ENCODE peak calls at places on chromosomes 5 and 9, in ten cellular contexts. One of them, this sample, is unnamed. For H3K36me3 and H3K27me3, the result is how much of the 10 kb centered on the place peaks cover.

GRCh38 chr5:140842798-140843733 is 2.1 kb downstream of the PCDHA8 start:
- DNase-seq in SJSA1: no peak
- DNase-seq in GM06990: no peak
- DNase-seq in Peyer's patch: no peak
- DNase-seq in breast epithelium: no peak
- DNase-seq in transverse colon: no peak
- DNase-seq in stomach: no peak
- DNase-seq in heart left ventricle: no peak
- DNase-seq in heart right ventricle: no peak
- DNase-seq in neuronal stem cell: no peak
- DNase-seq in this sample: no peak

GRCh38 chr9:115891929-115892328 is 261.7 kb upstream of the PAPPA start:
- DNase-seq in SJSA1: no peak
- DNase-seq in GM06990: no peak
- DNase-seq in Peyer's patch: no peak
- DNase-seq in breast epithelium: no peak
- DNase-seq in transverse colon: no peak
- DNase-seq in stomach: no peak
- DNase-seq in heart left ventricle: no peak
- DNase-seq in heart right ventricle: no peak
- DNase-seq in neuronal stem cell: no peak
- DNase-seq in this sample: no peak

GRCh38 chr9:121169094-121169601 is 32.5 kb downstream of the RAB14 start:
- DNase-seq in SJSA1: no peak
- DNase-seq in GM06990: no peak
- DNase-seq in Peyer's patch: no peak
- DNase-seq in breast epithelium: no peak
- DNase-seq in transverse colon: no peak
- DNase-seq in stomach: no peak
- DNase-seq in heart left ventricle: no peak
- DNase-seq in heart right ventricle: no peak
- DNase-seq in neuronal stem cell: no peak
- DNase-seq in this sample: no peak

GRCh38 chr5:39132792-39133191 is 58.6 kb upstream of the RICTOR start:
- DNase-seq in SJSA1: no peak
- DNase-seq in GM06990: no peak
- DNase-seq in Peyer's patch: no peak
- DNase-seq in breast epithelium: no peak
- DNase-seq in transverse colon: no peak
- DNase-seq in stomach: no peak
- DNase-seq in heart left ventricle: no peak
- DNase-seq in heart right ventricle: no peak
- DNase-seq in neuronal stem cell: no peak
- DNase-seq in this sample: no peak

GRCh38 chr9:14260101-14260500 is 53.8 kb downstream of the NFIB start:
- DNase-seq in SJSA1: no peak
- DNase-seq in GM06990: no peak
- DNase-seq in Peyer's patch: no peak
- DNase-seq in breast epithelium: no peak
- DNase-seq in transverse colon: no peak
- DNase-seq in stomach: no peak
- DNase-seq in heart left ventricle: no peak
- DNase-seq in heart right ventricle: no peak
- DNase-seq in neuronal stem cell: no peak
- DNase-seq in this sample: no peak

GRCh38 chr5:79236364-79236969 is 536 bp downstream of the JMY start:
- DNase-seq in SJSA1: no peak
- DNase-seq in GM06990: peak
- DNase-seq in Peyer's patch: no peak
- DNase-seq in breast epithelium: peak
- DNase-seq in transverse colon: no peak
- DNase-seq in stomach: no peak
- DNase-seq in heart left ventricle: no peak
- DNase-seq in heart right ventricle: peak
- DNase-seq in neuronal stem cell: peak
- DNase-seq in this sample: no peak

GRCh38 chr5:17157916-17158529 is 59.4 kb upstream of the BASP1 start:
- DNase-seq in SJSA1: no peak
- DNase-seq in GM06990: no peak
- DNase-seq in Peyer's patch: no peak
- DNase-seq in breast epithelium: no peak
- DNase-seq in transverse colon: peak
- DNase-seq in stomach: no peak
- DNase-seq in heart left ventricle: no peak
- DNase-seq in heart right ventricle: no peak
- DNase-seq in neuronal stem cell: no peak
- DNase-seq in this sample: no peak

GRCh38 chr9:121634800-121635261 is 16.6 kb upstream of the DAB2IP start:
- DNase-seq in SJSA1: no peak
- DNase-seq in GM06990: no peak
- DNase-seq in Peyer's patch: no peak
- DNase-seq in breast epithelium: no peak
- DNase-seq in transverse colon: no peak
- DNase-seq in stomach: no peak
- DNase-seq in heart left ventricle: no peak
- DNase-seq in heart right ventricle: no peak
- DNase-seq in neuronal stem cell: peak
- DNase-seq in this sample: no peak

GRCh38 chr5:177390363-177391300 is 6.4 kb downstream of the SLC34A1 start:
- DNase-seq in SJSA1: peak
- DNase-seq in GM06990: peak
- DNase-seq in Peyer's patch: peak
- DNase-seq in breast epithelium: peak
- DNase-seq in transverse colon: peak
- DNase-seq in stomach: peak
- DNase-seq in heart left ventricle: peak
- DNase-seq in heart right ventricle: peak
- DNase-seq in neuronal stem cell: peak
- DNase-seq in this sample: peak

GRCh38 chr9:89171693-89172092 is 6.9 kb downstream of the SHC3 start:
- DNase-seq in SJSA1: no peak
- DNase-seq in GM06990: no peak
- DNase-seq in Peyer's patch: no peak
- DNase-seq in breast epithelium: no peak
- DNase-seq in transverse colon: no peak
- DNase-seq in stomach: no peak
- DNase-seq in heart left ventricle: no peak
- DNase-seq in heart right ventricle: no peak
- DNase-seq in neuronal stem cell: no peak
- DNase-seq in this sample: no peak

GRCh38 chr5:145130996-145131395 is 704.1 kb downstream of the PRELID2 start:
- DNase-seq in SJSA1: no peak
- DNase-seq in GM06990: no peak
- DNase-seq in Peyer's patch: no peak
- DNase-seq in breast epithelium: no peak
- DNase-seq in transverse colon: no peak
- DNase-seq in stomach: no peak
- DNase-seq in heart left ventricle: no peak
- DNase-seq in heart right ventricle: no peak
- DNase-seq in neuronal stem cell: no peak
- DNase-seq in this sample: no peak

GRCh38 chr9:37424686-37425297 is 2.3 kb downstream of the GRHPR start:
- DNase-seq in SJSA1: no peak
- DNase-seq in GM06990: no peak
- DNase-seq in Peyer's patch: no peak
- DNase-seq in breast epithelium: no peak
- DNase-seq in transverse colon: no peak
- DNase-seq in stomach: no peak
- DNase-seq in heart left ventricle: no peak
- DNase-seq in heart right ventricle: no peak
- DNase-seq in neuronal stem cell: no peak
- DNase-seq in this sample: no peak

GRCh38 chr5:1943481-1943880 is 60.8 kb upstream of the IRX4 start:
- DNase-seq in SJSA1: no peak
- DNase-seq in GM06990: no peak
- DNase-seq in Peyer's patch: no peak
- DNase-seq in breast epithelium: no peak
- DNase-seq in transverse colon: no peak
- DNase-seq in stomach: no peak
- DNase-seq in heart left ventricle: no peak
- DNase-seq in heart right ventricle: no peak
- DNase-seq in neuronal stem cell: no peak
- DNase-seq in this sample: no peak

GRCh38 chr9:134571946-134572914 is 69.4 kb upstream of the COL5A1 start:
- DNase-seq in SJSA1: peak
- DNase-seq in GM06990: peak
- DNase-seq in Peyer's patch: peak
- DNase-seq in breast epithelium: no peak
- DNase-seq in transverse colon: no peak
- DNase-seq in stomach: peak
- DNase-seq in heart left ventricle: no peak
- DNase-seq in heart right ventricle: no peak
- DNase-seq in neuronal stem cell: no peak
- DNase-seq in this sample: no peak

GRCh38 chr5:6449465-6450158 is 953 bp downstream of the UBE2QL1 start:
- DNase-seq in SJSA1: peak
- DNase-seq in GM06990: no peak
- DNase-seq in Peyer's patch: no peak
- DNase-seq in breast epithelium: no peak
- DNase-seq in transverse colon: no peak
- DNase-seq in stomach: no peak
- DNase-seq in heart left ventricle: no peak
- DNase-seq in heart right ventricle: no peak
- DNase-seq in neuronal stem cell: no peak
- DNase-seq in this sample: no peak
- H3K36me3 ChIP-seq in SJSA1: under half
- H3K36me3 ChIP-seq in GM06990: under half
- H3K36me3 ChIP-seq in Peyer's patch: under half
- H3K36me3 ChIP-seq in breast epithelium: under half
- H3K36me3 ChIP-seq in transverse colon: under half
- H3K36me3 ChIP-seq in stomach: under half
- H3K36me3 ChIP-seq in heart left ventricle: under half
- H3K36me3 ChIP-seq in heart right ventricle: under half
- H3K36me3 ChIP-seq in neuronal stem cell: under half
- H3K36me3 ChIP-seq in this sample: under half

GRCh38 chr9:93821307-93821703 is 133.8 kb downstream of the BARX1 start:
- DNase-seq in SJSA1: no peak
- DNase-seq in GM06990: no peak
- DNase-seq in Peyer's patch: peak
- DNase-seq in breast epithelium: no peak
- DNase-seq in transverse colon: no peak
- DNase-seq in stomach: no peak
- DNase-seq in heart left ventricle: no peak
- DNase-seq in heart right ventricle: no peak
- DNase-seq in neuronal stem cell: no peak
- DNase-seq in this sample: no peak

GRCh38 chr9:93820667-93821306 is 134.4 kb downstream of the BARX1 start:
- DNase-seq in SJSA1: peak
- DNase-seq in GM06990: no peak
- DNase-seq in Peyer's patch: peak
- DNase-seq in breast epithelium: no peak
- DNase-seq in transverse colon: no peak
- DNase-seq in stomach: no peak
- DNase-seq in heart left ventricle: no peak
- DNase-seq in heart right ventricle: no peak
- DNase-seq in neuronal stem cell: no peak
- DNase-seq in this sample: no peak

GRCh38 chr9:93818237-93818636 is 136.9 kb downstream of the BARX1 start:
- DNase-seq in SJSA1: no peak
- DNase-seq in GM06990: no peak
- DNase-seq in Peyer's patch: no peak
- DNase-seq in breast epithelium: no peak
- DNase-seq in transverse colon: no peak
- DNase-seq in stomach: no peak
- DNase-seq in heart left ventricle: no peak
- DNase-seq in heart right ventricle: no peak
- DNase-seq in neuronal stem cell: no peak
- DNase-seq in this sample: no peak

GRCh38 chr9:93818795-93819472 is 136.2 kb downstream of the BARX1 start:
- DNase-seq in SJSA1: peak
- DNase-seq in GM06990: no peak
- DNase-seq in Peyer's patch: peak
- DNase-seq in breast epithelium: no peak
- DNase-seq in transverse colon: no peak
- DNase-seq in stomach: no peak
- DNase-seq in heart left ventricle: no peak
- DNase-seq in heart right ventricle: no peak
- DNase-seq in neuronal stem cell: no peak
- DNase-seq in this sample: no peak

GRCh38 chr9:93819905-93820304 is 135.2 kb downstream of the BARX1 start:
- DNase-seq in SJSA1: peak
- DNase-seq in GM06990: no peak
- DNase-seq in Peyer's patch: no peak
- DNase-seq in breast epithelium: no peak
- DNase-seq in transverse colon: no peak
- DNase-seq in stomach: no peak
- DNase-seq in heart left ventricle: no peak
- DNase-seq in heart right ventricle: no peak
- DNase-seq in neuronal stem cell: no peak
- DNase-seq in this sample: no peak
- H3K27me3 ChIP-seq in SJSA1: under half
- H3K27me3 ChIP-seq in GM06990: under half
- H3K27me3 ChIP-seq in Peyer's patch: under half
- H3K27me3 ChIP-seq in breast epithelium: under half
- H3K27me3 ChIP-seq in transverse colon: under half
- H3K27me3 ChIP-seq in stomach: under half
- H3K27me3 ChIP-seq in heart left ventricle: under half
- H3K27me3 ChIP-seq in heart right ventricle: half or more
- H3K27me3 ChIP-seq in neuronal stem cell: under half
- H3K27me3 ChIP-seq in this sample: under half

DNA sequence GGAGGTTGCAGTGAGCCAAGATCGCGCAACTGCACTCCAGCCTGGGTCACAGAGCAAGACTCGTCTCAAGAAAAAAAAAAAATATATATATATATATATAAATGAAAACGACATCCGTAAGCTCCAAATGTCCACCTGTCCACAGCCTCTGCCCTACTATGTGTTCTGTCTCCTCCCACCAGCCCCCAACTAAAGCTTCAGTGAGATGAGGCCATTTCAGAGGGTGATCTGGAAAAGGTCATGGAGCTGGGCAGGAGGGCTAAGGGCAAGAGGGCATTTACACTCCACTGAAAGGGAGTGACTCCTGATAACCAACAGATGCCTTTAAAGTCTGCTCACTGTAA is 2.4 kb downstream of the SPRY4 start:
- DNase-seq in SJSA1: no peak
- DNase-seq in GM06990: no peak
- DNase-seq in Peyer's patch: no peak
- DNase-seq in breast epithelium: no peak
- DNase-seq in transverse colon: no peak
- DNase-seq in stomach: no peak
- DNase-seq in heart left ventricle: no peak
- DNase-seq in heart right ventricle: no peak
- DNase-seq in neuronal stem cell: no peak
- DNase-seq in this sample: no peak
- H3K4me3 ChIP-seq in SJSA1: peak
- H3K4me3 ChIP-seq in GM06990: no peak
- H3K4me3 ChIP-seq in Peyer's patch: no peak
- H3K4me3 ChIP-seq in breast epithelium: peak
- H3K4me3 ChIP-seq in transverse colon: no peak
- H3K4me3 ChIP-seq in stomach: no peak
- H3K4me3 ChIP-seq in heart left ventricle: peak
- H3K4me3 ChIP-seq in heart right ventricle: peak
- H3K4me3 ChIP-seq in neuronal stem cell: peak
- H3K4me3 ChIP-seq in this sample: no peak

DNA sequence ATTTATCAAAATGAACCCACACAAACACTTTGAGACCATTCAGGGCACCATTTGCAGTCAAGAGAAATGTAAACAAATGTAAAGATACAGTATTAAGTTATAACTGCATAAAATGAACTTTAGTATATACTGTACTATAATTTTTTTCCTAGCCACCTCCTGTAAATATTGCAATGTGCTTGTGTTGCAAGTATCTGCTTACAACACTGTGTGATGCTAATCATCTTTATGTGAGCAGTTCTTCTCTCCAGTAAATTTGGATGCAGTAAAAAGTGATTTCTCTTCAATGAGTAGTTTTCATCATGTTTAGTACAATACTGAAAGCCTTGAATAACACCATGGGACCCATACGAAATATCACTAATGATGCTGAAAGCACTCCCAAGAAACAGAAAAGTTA is 9.4 kb downstream of the G3BP1 start:
- DNase-seq in SJSA1: no peak
- DNase-seq in GM06990: no peak
- DNase-seq in Peyer's patch: no peak
- DNase-seq in breast epithelium: no peak
- DNase-seq in transverse colon: no peak
- DNase-seq in stomach: no peak
- DNase-seq in heart left ventricle: no peak
- DNase-seq in heart right ventricle: no peak
- DNase-seq in neuronal stem cell: no peak
- DNase-seq in this sample: no peak
- H3K36me3 ChIP-seq in SJSA1: under half
- H3K36me3 ChIP-seq in GM06990: under half
- H3K36me3 ChIP-seq in Peyer's patch: under half
- H3K36me3 ChIP-seq in breast epithelium: under half
- H3K36me3 ChIP-seq in transverse colon: under half
- H3K36me3 ChIP-seq in stomach: under half
- H3K36me3 ChIP-seq in heart left ventricle: under half
- H3K36me3 ChIP-seq in heart right ventricle: under half
- H3K36me3 ChIP-seq in neuronal stem cell: under half
- H3K36me3 ChIP-seq in this sample: under half